ENCODE peak calls at places on chromosome 14, in five cellular contexts. X is breast epithelium, S is foreskin fibroblast, P is neural progenitor cell, M is RWPE2. Z is an unnamed sample.

GRCh38 chr14:105507247-105507646 is 16.2 kb downstream of the TEDC1 start:
- DNase-seq in P (no peak), S (no peak), X (no peak), M (peak), Z (no peak)

GRCh38 chr14:105857816-105858675 is 331.7 kb downstream of the TMEM121 start:
- DNase-seq in M (peak), X (no peak), S (no peak), P (no peak), Z (no peak)

GRCh38 chr14:81234268-81234667 is 13.5 kb upstream of the GTF2A1 start:
- DNase-seq in P (no peak), S (peak), X (no peak), M (no peak), Z (no peak)

GRCh38 chr14:22081352-22081751 is 407.7 kb upstream of the OR4E1 start:
- DNase-seq in M (no peak), P (no peak), X (no peak), S (no peak), Z (no peak)

GRCh38 chr14:21069388-21070082 is 569 bp upstream of the ARHGEF40 start:
- DNase-seq in X (peak), P (peak), S (peak), M (no peak), Z (no peak)

GRCh38 chr14:75979071-75979571 is 2.7 kb downstream of the TGFB3 start:
- DNase-seq in S (peak), X (no peak), M (no peak), P (peak), Z (peak)

GRCh38 chr14:83873626-83874025 is 1656.3 kb upstream of the FLRT2 start:
- DNase-seq in X (no peak), P (no peak), M (no peak), S (no peak), Z (no peak)

GRCh38 chr14:31024577-31025334 is 693 bp upstream of the AP4S1 start:
- DNase-seq in M (no peak), S (no peak), X (no peak), P (no peak), Z (no peak)

GRCh38 chr14:26863736-26864135 is 265.9 kb upstream of the NOVA1 start:
- DNase-seq in P (no peak), M (no peak), X (no peak), S (peak), Z (no peak)

GRCh38 chr14:73995977-73996378 is 23.1 kb downstream of the ENTPD5 start:
- DNase-seq in M (no peak), S (no peak), P (no peak), X (no peak), Z (no peak)

GRCh38 chr14:84129028-84129427 is 1400.9 kb upstream of the FLRT2 start:
- DNase-seq in S (no peak), M (no peak), P (peak), X (no peak), Z (no peak)

GRCh38 chr14:50060871-50061663 is 55.3 kb downstream of the VCPKMT start:
- DNase-seq in X (peak), S (peak), P (no peak), M (peak), Z (peak)

GRCh38 chr14:50062438-50063039 is 53.8 kb downstream of the VCPKMT start:
- DNase-seq in S (peak), P (no peak), X (no peak), M (no peak), Z (peak)

GRCh38 chr14:65993103-65993502 is 493.1 kb upstream of the CCDC196 start:
- DNase-seq in S (no peak), P (no peak), X (no peak), M (no peak), Z (no peak)

GRCh38 chr14:81323621-81324400 is 76.3 kb downstream of the STON2 start:
- DNase-seq in X (peak), S (no peak), M (peak), P (peak), Z (peak)

GRCh38 chr14:22897357-22897756 is 14.3 kb downstream of the REM2 start:
- DNase-seq in X (no peak), S (no peak), M (no peak), P (no peak), Z (no peak)

GRCh38 chr14:85576848-85577541 is 47.1 kb downstream of the FLRT2 start:
- DNase-seq in M (no peak), X (no peak), S (peak), P (no peak), Z (no peak)

GRCh38 chr14:92844220-92844619 is 50.1 kb downstream of the GOLGA5 start:
- DNase-seq in P (no peak), S (peak), X (no peak), M (no peak), Z (no peak)

GRCh38 chr14:87628129-87628528 is 364.9 kb downstream of the GALC start:
- DNase-seq in M (no peak), X (peak), P (peak), S (peak), Z (no peak)

GRCh38 chr14:66315098-66315497 is 171.1 kb upstream of the CCDC196 start:
- DNase-seq in X (no peak), M (no peak), S (no peak), P (no peak), Z (no peak)

GRCh38 chr14:64937176-64937820 is 5.2 kb downstream of the GPX2 start:
- DNase-seq in X (no peak), M (no peak), S (no peak), P (no peak), Z (no peak)

GRCh38 chr14:103476065-103476464 is 46.6 kb downstream of the CKB start:
- DNase-seq in S (no peak), X (no peak), M (no peak), P (no peak), Z (no peak)

GRCh38 chr14:101857226-101857625 is 95.7 kb downstream of the PPP2R5C start:
- DNase-seq in P (no peak), S (no peak), M (no peak), X (no peak), Z (no peak)

GRCh38 chr14:74952697-74953484 is 2.5 kb downstream of the PGF start:
- DNase-seq in P (no peak), S (peak), M (peak), X (no peak), Z (no peak)

GRCh38 chr14:80942158-80942738 is 710 bp upstream of the CEP128 start:
- DNase-seq in S (no peak), P (no peak), X (no peak), M (no peak), Z (no peak)

GRCh38 chr14:54152351-54152750 is 195.7 kb upstream of the BMP4 start:
- DNase-seq in X (no peak), P (no peak), M (no peak), S (no peak), Z (no peak)

GRCh38 chr14:88323520-88324199 is 591 bp upstream of the KCNK10 start:
- DNase-seq in S (peak), X (no peak), P (peak), M (no peak), Z (no peak)

GRCh38 chr14:49975286-49975685 is 82.4 kb downstream of the ARF6 start:
- DNase-seq in S (peak), X (no peak), P (no peak), M (no peak), Z (peak)

GRCh38 chr14:58026967-58027366 is 125.0 kb downstream of the ARMH4 start:
- DNase-seq in S (no peak), P (no peak), X (no peak), M (no peak), Z (no peak)

GRCh38 chr14:57533214-57533613 is 39.6 kb upstream of the CCDC198 start:
- DNase-seq in X (no peak), M (no peak), S (peak), P (peak), Z (no peak)

GRCh38 chr14:105499256-105500035 is 8.4 kb downstream of the TEDC1 start:
- DNase-seq in M (no peak), S (no peak), X (no peak), P (no peak), Z (no peak)

DNA sequence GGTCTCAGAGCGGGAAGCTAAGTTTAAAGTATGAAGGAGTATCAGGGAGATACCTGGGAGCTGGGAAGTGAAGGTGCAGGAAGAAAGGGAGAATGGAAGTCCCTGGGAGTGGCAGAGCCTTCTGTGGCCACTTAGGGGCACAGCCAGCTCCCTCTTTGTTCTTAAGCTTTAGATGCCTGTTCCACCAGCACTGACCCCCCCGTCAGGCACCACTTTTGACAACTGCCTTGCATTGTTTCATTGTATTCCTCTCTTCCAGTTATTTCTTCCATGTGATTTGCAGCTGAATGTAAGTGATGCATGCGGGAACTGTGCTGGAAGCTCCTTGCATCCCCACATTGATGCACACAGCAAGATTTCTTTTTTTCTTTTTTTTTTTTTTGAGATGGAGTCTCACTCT is 2.6 kb downstream of the GALNT16 start:
- DNase-seq in M (no peak), X (no peak), S (peak), P (peak), Z (no peak)
- H3K4me3 ChIP-seq in M (no peak), X (no peak), S (no peak), P (peak), Z (no peak)

GRCh38 chr14:37584211-37585100 is 10.6 kb downstream of the FOXA1 start:
- DNase-seq in S (no peak), X (no peak), M (peak), P (no peak), Z (no peak)
- H3K4me3 ChIP-seq in S (no peak), X (no peak), M (peak), P (peak), Z (peak)

GRCh38 chr14:82796081-82796480 is 1262.4 kb upstream of the SEL1L start:
- DNase-seq in S (no peak), X (no peak), P (peak), M (no peak), Z (no peak)
- H3K4me3 ChIP-seq in S (no peak), X (no peak), P (no peak), M (no peak), Z (no peak)

DNA sequence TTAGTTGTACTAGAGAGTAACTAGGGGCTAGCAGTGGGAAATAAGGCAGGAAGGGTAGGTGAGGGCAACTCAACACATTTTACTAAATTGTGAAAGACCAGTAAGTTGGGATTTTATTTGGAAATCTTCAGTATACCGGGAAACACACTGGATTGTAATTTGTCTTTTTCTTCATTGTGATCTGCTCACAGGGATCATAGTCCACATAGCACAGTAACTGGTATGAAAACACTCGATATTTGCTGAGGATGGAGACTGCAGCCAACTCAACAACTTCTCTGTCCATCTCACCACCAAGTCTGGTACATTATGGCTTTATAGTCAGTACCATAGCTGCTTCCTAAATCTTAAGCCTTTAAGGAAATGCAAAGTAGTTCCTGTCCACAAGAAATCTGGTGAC is 2.5 kb downstream of the SLIRP start:
- DNase-seq in S (no peak), X (no peak), P (no peak), M (no peak), Z (no peak)
- H3K4me3 ChIP-seq in S (no peak), X (no peak), P (no peak), M (no peak), Z (no peak)

GRCh38 chr14:35336171-35337073 is 44.2 kb downstream of the PSMA6 start:
- DNase-seq in S (peak), M (peak), P (peak), X (peak), Z (peak)
- H3K4me3 ChIP-seq in S (no peak), M (no peak), P (no peak), X (no peak), Z (peak)

GRCh38 chr14:99737451-99737951 is 53.4 kb downstream of the CYP46A1 start:
- DNase-seq in P (no peak), S (peak), M (no peak), X (no peak), Z (no peak)
- H3K4me3 ChIP-seq in P (no peak), S (peak), M (peak), X (peak), Z (peak)